ENCODE peak calls at places on chromosomes 7 and 10, in six cellular contexts. One of them, this sample, is unnamed.

GRCh38 chr10:86170255-86171153 is 196.1 kb downstream of the GRID1 start:
- DNase-seq in skeletal muscle cell: no peak
- DNase-seq in A549: no peak
- DNase-seq in AG04450: no peak
- DNase-seq in left ventricle myocardium inferior: no peak
- DNase-seq in lung: no peak
- DNase-seq in this sample: no peak

GRCh38 chr10:60382946-60383681 is 6.6 kb downstream of the ANK3 start:
- DNase-seq in left ventricle myocardium inferior: no peak
- DNase-seq in lung: no peak
- DNase-seq in skeletal muscle cell: peak; percentile 25
- DNase-seq in A549: no peak
- DNase-seq in AG04450: no peak
- DNase-seq in this sample: no peak

GRCh38 chr10:132463333-132464255 is 66.6 kb downstream of the PWWP2B start:
- DNase-seq in AG04450: no peak
- DNase-seq in left ventricle myocardium inferior: no peak
- DNase-seq in lung: no peak
- DNase-seq in skeletal muscle cell: no peak
- DNase-seq in A549: no peak
- DNase-seq in this sample: no peak

GRCh38 chr7:28802450-28802849 is 155.7 kb downstream of the TRIL start:
- DNase-seq in lung: no peak
- DNase-seq in AG04450: no peak
- DNase-seq in left ventricle myocardium inferior: no peak
- DNase-seq in skeletal muscle cell: no peak
- DNase-seq in A549: no peak
- DNase-seq in this sample: no peak

GRCh38 chr10:12179616-12180015 is 16.1 kb downstream of the NUDT5 start:
- DNase-seq in lung: no peak
- DNase-seq in AG04450: no peak
- DNase-seq in A549: no peak
- DNase-seq in left ventricle myocardium inferior: no peak
- DNase-seq in skeletal muscle cell: no peak
- DNase-seq in this sample: no peak

GRCh38 chr10:10533417-10533816 is 484.3 kb upstream of the CELF2 start:
- DNase-seq in left ventricle myocardium inferior: no peak
- DNase-seq in AG04450: no peak
- DNase-seq in skeletal muscle cell: no peak
- DNase-seq in A549: no peak
- DNase-seq in lung: no peak
- DNase-seq in this sample: no peak

GRCh38 chr7:157930926-157931466 is 594.2 kb downstream of the DNAJB6 start:
- DNase-seq in skeletal muscle cell: no peak
- DNase-seq in left ventricle myocardium inferior: no peak
- DNase-seq in AG04450: no peak
- DNase-seq in A549: no peak
- DNase-seq in lung: no peak
- DNase-seq in this sample: no peak

GRCh38 chr10:21953585-21954057 is 49.9 kb downstream of the DNAJC1 start:
- DNase-seq in left ventricle myocardium inferior: no peak
- DNase-seq in A549: peak; percentile 57
- DNase-seq in AG04450: no peak
- DNase-seq in lung: no peak
- DNase-seq in skeletal muscle cell: no peak
- DNase-seq in this sample: no peak

GRCh38 chr10:7787150-7787856 is 490 bp downstream of the KIN start:
- DNase-seq in AG04450: no peak
- DNase-seq in A549: peak; percentile 33
- DNase-seq in left ventricle myocardium inferior: no peak
- DNase-seq in skeletal muscle cell: no peak
- DNase-seq in lung: no peak
- DNase-seq in this sample: no peak

GRCh38 chr7:92684274-92684673 is 94.1 kb upstream of the FAM133B start:
- DNase-seq in left ventricle myocardium inferior: no peak
- DNase-seq in A549: no peak
- DNase-seq in AG04450: no peak
- DNase-seq in skeletal muscle cell: no peak
- DNase-seq in lung: no peak
- DNase-seq in this sample: no peak

GRCh38 chr7:104156842-104157277 is 51.0 kb downstream of the ORC5 start:
- DNase-seq in lung: no peak
- DNase-seq in A549: peak; percentile 5
- DNase-seq in AG04450: no peak
- DNase-seq in skeletal muscle cell: no peak
- DNase-seq in left ventricle myocardium inferior: no peak
- DNase-seq in this sample: no peak

GRCh38 chr7:33185786-33186185 is 56.4 kb downstream of the BBS9 start:
- DNase-seq in AG04450: peak; percentile 10
- DNase-seq in lung: no peak
- DNase-seq in A549: peak; percentile 33
- DNase-seq in left ventricle myocardium inferior: no peak
- DNase-seq in skeletal muscle cell: no peak
- DNase-seq in this sample: peak; percentile 38

GRCh38 chr7:1951600-1951999 is 281.1 kb downstream of the MAD1L1 start:
- DNase-seq in AG04450: no peak
- DNase-seq in lung: no peak
- DNase-seq in A549: no peak
- DNase-seq in skeletal muscle cell: no peak
- DNase-seq in left ventricle myocardium inferior: peak; percentile 3
- DNase-seq in this sample: no peak

GRCh38 chr7:36862685-36863375 is 138.5 kb upstream of the AOAH start:
- DNase-seq in AG04450: no peak
- DNase-seq in skeletal muscle cell: no peak
- DNase-seq in lung: no peak
- DNase-seq in left ventricle myocardium inferior: no peak
- DNase-seq in A549: no peak
- DNase-seq in this sample: no peak

GRCh38 chr10:91724933-91725332 is 73.3 kb upstream of the TNKS2 start:
- DNase-seq in skeletal muscle cell: no peak
- DNase-seq in AG04450: no peak
- DNase-seq in left ventricle myocardium inferior: no peak
- DNase-seq in A549: no peak
- DNase-seq in lung: no peak
- DNase-seq in this sample: no peak

GRCh38 chr10:43078986-43079273 is 2.1 kb downstream of the RET start:
- DNase-seq in skeletal muscle cell: no peak
- DNase-seq in AG04450: no peak
- DNase-seq in left ventricle myocardium inferior: peak; percentile 44
- DNase-seq in lung: no peak
- DNase-seq in A549: peak; percentile 57
- DNase-seq in this sample: no peak

GRCh38 chr10:20004087-20004523 is 187.9 kb downstream of the PLXDC2 start:
- DNase-seq in A549: no peak
- DNase-seq in skeletal muscle cell: peak; percentile 38
- DNase-seq in lung: peak; percentile 44
- DNase-seq in left ventricle myocardium inferior: peak; percentile 57
- DNase-seq in AG04450: no peak
- DNase-seq in this sample: no peak

GRCh38 chr10:34183397-34183796 is 631.7 kb downstream of the PARD3 start:
- DNase-seq in A549: no peak
- DNase-seq in AG04450: no peak
- DNase-seq in left ventricle myocardium inferior: no peak
- DNase-seq in lung: no peak
- DNase-seq in skeletal muscle cell: no peak
- DNase-seq in this sample: no peak

GRCh38 chr10:48495282-48496045 is 109.4 kb downstream of the ARHGAP22 start:
- DNase-seq in left ventricle myocardium inferior: no peak
- DNase-seq in A549: no peak
- DNase-seq in AG04450: no peak
- DNase-seq in lung: no peak
- DNase-seq in skeletal muscle cell: no peak
- DNase-seq in this sample: no peak

GRCh38 chr7:134693256-134693655 is 46.6 kb downstream of the BPGM start:
- DNase-seq in A549: no peak
- DNase-seq in skeletal muscle cell: peak; percentile 88
- DNase-seq in left ventricle myocardium inferior: no peak
- DNase-seq in AG04450: peak; percentile 71
- DNase-seq in lung: no peak
- DNase-seq in this sample: peak; percentile 93

GRCh38 chr7:85165263-85165662 is 21.6 kb downstream of the SEMA3D start:
- DNase-seq in skeletal muscle cell: no peak
- DNase-seq in left ventricle myocardium inferior: no peak
- DNase-seq in AG04450: no peak
- DNase-seq in A549: no peak
- DNase-seq in lung: no peak
- DNase-seq in this sample: no peak

GRCh38 chr7:28355553-28356319 is 56.6 kb upstream of the CREB5 start:
- DNase-seq in lung: no peak
- DNase-seq in skeletal muscle cell: no peak
- DNase-seq in AG04450: no peak
- DNase-seq in left ventricle myocardium inferior: no peak
- DNase-seq in A549: no peak
- DNase-seq in this sample: peak; percentile 67

GRCh38 chr7:11252705-11253272 is 279.1 kb downstream of the PHF14 start:
- DNase-seq in lung: no peak
- DNase-seq in AG04450: no peak
- DNase-seq in skeletal muscle cell: no peak
- DNase-seq in left ventricle myocardium inferior: no peak
- DNase-seq in A549: no peak
- DNase-seq in this sample: no peak

GRCh38 chr10:14554091-14554842 is 220.4 kb downstream of the FAM107B start:
- DNase-seq in left ventricle myocardium inferior: no peak
- DNase-seq in AG04450: no peak
- DNase-seq in lung: no peak
- DNase-seq in skeletal muscle cell: no peak
- DNase-seq in A549: no peak
- DNase-seq in this sample: no peak

GRCh38 chr7:631291-631711 is 95.2 kb upstream of the DNAAF5 start:
- DNase-seq in A549: no peak
- DNase-seq in lung: no peak
- DNase-seq in AG04450: no peak
- DNase-seq in left ventricle myocardium inferior: no peak
- DNase-seq in skeletal muscle cell: no peak
- DNase-seq in this sample: no peak

GRCh38 chr10:35564276-35564982 is 40.7 kb upstream of the GJD4 start:
- DNase-seq in left ventricle myocardium inferior: peak; percentile 24
- DNase-seq in A549: no peak
- DNase-seq in AG04450: no peak
- DNase-seq in skeletal muscle cell: no peak
- DNase-seq in lung: no peak
- DNase-seq in this sample: peak; percentile 53

GRCh38 chr10:33661580-33662269 is 327.3 kb upstream of the NRP1 start:
- DNase-seq in skeletal muscle cell: peak; percentile 60
- DNase-seq in lung: peak; percentile 61
- DNase-seq in left ventricle myocardium inferior: peak; percentile 72
- DNase-seq in A549: peak; percentile 42
- DNase-seq in AG04450: no peak
- DNase-seq in this sample: peak; percentile 94

GRCh38 chr10:89901895-89902294 is 200.5 kb downstream of the KIF20B start:
- DNase-seq in skeletal muscle cell: no peak
- DNase-seq in A549: no peak
- DNase-seq in AG04450: no peak
- DNase-seq in lung: no peak
- DNase-seq in left ventricle myocardium inferior: no peak
- DNase-seq in this sample: no peak

DNA sequence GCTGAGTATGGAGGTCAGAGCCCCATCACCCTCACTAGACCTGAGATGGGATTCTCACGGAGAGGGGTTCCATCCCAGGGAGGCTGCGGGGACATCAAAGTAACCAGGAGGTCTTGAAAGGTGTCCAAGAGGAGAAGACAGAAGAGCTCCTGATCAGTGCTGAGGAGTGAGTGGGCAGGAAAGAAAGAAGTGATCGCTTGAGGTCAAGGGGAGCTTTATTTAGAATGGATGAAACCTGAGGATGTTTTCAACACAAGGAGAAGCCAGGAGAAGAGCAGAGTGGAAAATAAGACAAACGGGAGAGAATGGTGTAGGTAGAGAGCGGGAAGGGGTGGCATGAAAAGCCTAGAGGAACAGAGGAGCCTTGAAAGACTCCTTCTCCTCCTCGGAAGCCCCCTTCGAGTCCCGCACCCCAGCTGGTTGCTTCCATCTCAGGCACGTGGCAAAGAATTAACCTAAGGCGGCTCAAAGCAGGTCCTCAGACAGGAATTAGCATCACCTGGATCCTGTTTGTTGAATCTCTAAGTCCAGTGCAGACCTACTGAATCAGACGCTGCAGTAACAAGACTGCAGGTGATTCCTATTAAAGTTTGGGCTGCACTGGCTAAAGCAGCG is 5.8 kb downstream of the SVIL start:
- DNase-seq in skeletal muscle cell: no peak
- DNase-seq in AG04450: no peak
- DNase-seq in lung: no peak
- DNase-seq in left ventricle myocardium inferior: no peak
- DNase-seq in A549: no peak
- DNase-seq in this sample: no peak
- H3K4me3 ChIP-seq in skeletal muscle cell: no peak overlapping the region
- H3K4me3 ChIP-seq in AG04450: no peak overlapping the region
- H3K4me3 ChIP-seq in lung: no peak overlapping the region
- H3K4me3 ChIP-seq in left ventricle myocardium inferior: peak overlapping the region; percentile 64
- H3K4me3 ChIP-seq in A549: no peak overlapping the region
- H3K4me3 ChIP-seq in this sample: no peak overlapping the region

DNA sequence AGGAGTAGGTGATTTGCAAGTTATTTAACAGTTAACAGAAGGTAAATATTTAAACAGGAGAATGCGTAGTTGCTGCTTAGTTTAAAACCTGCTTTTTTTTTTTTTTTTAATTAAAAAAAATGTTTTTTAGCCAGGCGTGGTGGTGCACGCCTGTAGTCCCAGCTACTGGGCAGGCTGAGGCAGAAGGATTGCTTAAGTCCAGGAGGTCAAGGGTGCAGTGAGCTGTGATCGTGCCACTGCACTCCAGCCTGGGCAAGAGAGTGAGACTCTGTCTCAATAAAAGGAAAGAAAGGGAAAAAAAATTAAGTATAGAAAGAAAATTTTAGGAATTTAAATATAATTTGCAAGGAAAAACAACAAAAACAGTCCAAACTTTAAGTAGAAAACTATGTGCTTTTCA is 71.6 kb downstream of the BTRC start:
- DNase-seq in lung: no peak
- DNase-seq in left ventricle myocardium inferior: no peak
- DNase-seq in AG04450: no peak
- DNase-seq in skeletal muscle cell: no peak
- DNase-seq in A549: no peak
- DNase-seq in this sample: no peak
- H3K4me3 ChIP-seq in lung: no peak overlapping the region
- H3K4me3 ChIP-seq in left ventricle myocardium inferior: no peak overlapping the region
- H3K4me3 ChIP-seq in AG04450: no peak overlapping the region
- H3K4me3 ChIP-seq in skeletal muscle cell: no peak overlapping the region
- H3K4me3 ChIP-seq in A549: no peak overlapping the region
- H3K4me3 ChIP-seq in this sample: no peak overlapping the region

GRCh38 chr10:122164815-122165491 is 106.1 kb upstream of the BTBD16 start:
- DNase-seq in AG04450: no peak
- DNase-seq in skeletal muscle cell: no peak
- DNase-seq in left ventricle myocardium inferior: no peak
- DNase-seq in A549: no peak
- DNase-seq in lung: no peak
- DNase-seq in this sample: no peak
- H3K4me3 ChIP-seq in AG04450: no peak overlapping the region
- H3K4me3 ChIP-seq in skeletal muscle cell: no peak overlapping the region
- H3K4me3 ChIP-seq in left ventricle myocardium inferior: no peak overlapping the region
- H3K4me3 ChIP-seq in A549: no peak overlapping the region
- H3K4me3 ChIP-seq in lung: no peak overlapping the region
- H3K4me3 ChIP-seq in this sample: no peak overlapping the region

DNA sequence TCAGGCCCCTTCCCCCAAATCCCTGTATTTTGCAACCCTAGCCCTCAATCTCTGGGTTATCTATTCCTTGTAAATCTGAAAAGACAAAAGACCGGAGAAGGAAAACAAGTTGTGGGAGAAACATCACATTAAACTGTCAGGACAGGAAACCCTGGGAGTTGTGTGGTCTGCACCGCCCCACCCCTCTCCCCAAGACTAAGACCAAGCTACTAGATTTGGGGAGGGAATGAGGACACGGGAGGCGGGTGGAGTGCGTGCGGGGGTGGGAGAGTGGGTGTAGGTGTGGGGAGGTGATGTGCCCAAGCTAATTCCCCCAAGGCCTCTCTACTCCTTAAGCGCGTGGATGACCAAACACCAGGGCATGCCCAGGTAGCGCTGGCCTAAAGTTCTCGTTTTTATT is 1.3 kb downstream of the JCAD start:
- DNase-seq in left ventricle myocardium inferior: no peak
- DNase-seq in skeletal muscle cell: no peak
- DNase-seq in A549: no peak
- DNase-seq in AG04450: no peak
- DNase-seq in lung: no peak
- DNase-seq in this sample: no peak
- H3K4me3 ChIP-seq in left ventricle myocardium inferior: peak overlapping the region; percentile 88
- H3K4me3 ChIP-seq in skeletal muscle cell: peak overlapping the region; percentile 80
- H3K4me3 ChIP-seq in A549: peak overlapping the region; percentile 93
- H3K4me3 ChIP-seq in AG04450: peak overlapping the region; percentile 85
- H3K4me3 ChIP-seq in lung: peak overlapping the region; percentile 84
- H3K4me3 ChIP-seq in this sample: peak overlapping the region; percentile 60

This sample was measured in HFF-Myc.